ENCODE peak calls at places on chromosomes 16 and 17, in eight cellular contexts. S is heart left ventricle, G is NB4, I is A549, R is adrenal gland, J is GM12891, L is IMR-90, H is HepG2. V is an unnamed sample.

GRCh38 chr17:10622610-10623485 is 34.3 kb downstream of the MYH3 start:
- DNase-seq in H (no peak), G (no peak), I (no peak), L (no peak), S (no peak), J (no peak), R (no peak), V (no peak)

GRCh38 chr17:28937044-28937729 is 14.1 kb downstream of the PHF12 start:
- DNase-seq in L (peak), S (no peak), G (peak), J (no peak), H (peak), R (no peak), I (no peak), V (no peak)

GRCh38 chr17:42378597-42379594 is 9.3 kb downstream of the STAT3 start:
- DNase-seq in H (no peak), G (no peak), I (no peak), S (no peak), L (peak), J (no peak), R (peak), V (no peak)

GRCh38 chr17:51640108-51640622 is 379.8 kb downstream of the UTP18 start:
- DNase-seq in H (peak), G (peak), R (no peak), I (peak), L (no peak), J (peak), S (no peak), V (no peak)

GRCh38 chr17:2181206-2181983 is 122.2 kb downstream of the SMG6 start:
- DNase-seq in S (peak), I (no peak), R (peak), L (peak), G (no peak), J (no peak), H (no peak), V (no peak)

GRCh38 chr17:83203073-83203471 is 123.7 kb downstream of the METRNL start:
- DNase-seq in H (peak), S (peak), I (no peak), L (peak), R (peak), J (no peak), G (peak), V (peak)

GRCh38 chr16:24837969-24838368 is 7.8 kb upstream of the SLC5A11 start:
- DNase-seq in S (no peak), I (no peak), H (no peak), L (no peak), G (no peak), J (no peak), R (peak), V (no peak)

GRCh38 chr16:84832488-84833141 is 12.8 kb downstream of the CRISPLD2 start:
- DNase-seq in S (peak), R (peak), L (peak), I (no peak), J (no peak), H (no peak), G (peak), V (peak)

GRCh38 chr17:77408284-77408683 is 267.5 kb downstream of the SEC14L1 start:
- DNase-seq in R (no peak), S (no peak), I (no peak), L (no peak), G (no peak), H (no peak), J (no peak), V (no peak)

GRCh38 chr16:15708096-15708495 is 58.1 kb downstream of the NDE1 start:
- DNase-seq in S (no peak), I (no peak), R (peak), L (peak), G (no peak), H (no peak), J (no peak), V (no peak)

GRCh38 chr17:3033248-3033640 is 30.2 kb downstream of the OR1D5 start:
- DNase-seq in R (peak), J (no peak), I (no peak), L (no peak), H (no peak), G (no peak), S (no peak), V (no peak)

GRCh38 chr16:24539850-24540484 is 601 bp downstream of the RBBP6 start:
- DNase-seq in G (no peak), H (no peak), S (peak), J (peak), L (peak), R (no peak), I (peak), V (peak)

GRCh38 chr16:72317378-72317777 is 145.4 kb upstream of the PMFBP1 start:
- DNase-seq in G (no peak), I (no peak), S (no peak), H (no peak), J (no peak), R (no peak), L (peak), V (no peak)

GRCh38 chr17:17780941-17781590 is 55.7 kb downstream of the SREBF1 start:
- DNase-seq in G (peak), S (no peak), I (peak), R (peak), L (peak), H (no peak), J (no peak), V (peak)

GRCh38 chr17:72987166-72987565 is 105.3 kb downstream of the SLC39A11 start:
- DNase-seq in H (no peak), R (no peak), L (no peak), J (no peak), G (no peak), S (no peak), I (no peak), V (no peak)

GRCh38 chr17:59519132-59519531 is 46.3 kb upstream of the DHX40 start:
- DNase-seq in G (no peak), L (no peak), S (no peak), R (no peak), J (no peak), I (no peak), H (no peak), V (no peak)

GRCh38 chr17:48113201-48113676 is 5.7 kb downstream of the SNX11 start:
- DNase-seq in R (no peak), G (peak), I (no peak), S (no peak), H (no peak), L (no peak), J (peak), V (no peak)

GRCh38 chr16:49513040-49513439 is 139.4 kb downstream of the C16orf78 start:
- DNase-seq in L (no peak), J (no peak), I (peak), S (no peak), G (peak), R (peak), H (no peak), V (no peak)

GRCh38 chr17:41965694-41966375 is 760 bp upstream of the CNP start:
- DNase-seq in H (peak), I (peak), J (no peak), R (peak), L (peak), S (peak), G (no peak), V (peak)

GRCh38 chr16:68022278-68022727 is 729 bp downstream of the DDX28 start:
- DNase-seq in J (no peak), L (no peak), H (no peak), S (no peak), G (no peak), R (no peak), I (no peak), V (no peak)

GRCh38 chr17:47966079-47966519 is 4.8 kb upstream of the CDK5RAP3 start:
- DNase-seq in R (no peak), H (peak), L (no peak), G (no peak), I (peak), S (no peak), J (no peak), V (no peak)

GRCh38 chr17:42403150-42403549 is 14.9 kb upstream of the STAT3 start:
- DNase-seq in H (no peak), I (no peak), G (peak), S (no peak), L (no peak), J (no peak), R (no peak), V (peak)

GRCh38 chr17:59762022-59762825 is 54.8 kb downstream of the VMP1 start:
- DNase-seq in G (peak), S (no peak), R (no peak), H (no peak), J (no peak), L (peak), I (peak), V (no peak)

GRCh38 chr16:58129097-58129936 is at the start of gene CFAP20:
- DNase-seq in J (peak), G (peak), S (peak), H (peak), I (peak), R (peak), L (peak), V (peak)
- TF ChIP-seq POLR2A in J (peak), G (peak), S (peak), H (peak), I (peak), R (peak), L (peak), V (no peak)

GRCh38 chr17:35875439-35876139 is 4.6 kb downstream of the CCL5 start:
- DNase-seq in R (peak), L (no peak), I (no peak), G (no peak), S (no peak), H (peak), J (no peak), V (no peak)

GRCh38 chr17:35877345-35878029 is 2.7 kb downstream of the CCL5 start:
- DNase-seq in S (no peak), G (no peak), I (no peak), L (no peak), H (no peak), J (no peak), R (no peak), V (no peak)

GRCh38 chr17:35878361-35878760 is 1.8 kb downstream of the CCL5 start:
- DNase-seq in G (peak), L (no peak), R (no peak), S (no peak), J (no peak), I (no peak), H (no peak), V (no peak)

DNA sequence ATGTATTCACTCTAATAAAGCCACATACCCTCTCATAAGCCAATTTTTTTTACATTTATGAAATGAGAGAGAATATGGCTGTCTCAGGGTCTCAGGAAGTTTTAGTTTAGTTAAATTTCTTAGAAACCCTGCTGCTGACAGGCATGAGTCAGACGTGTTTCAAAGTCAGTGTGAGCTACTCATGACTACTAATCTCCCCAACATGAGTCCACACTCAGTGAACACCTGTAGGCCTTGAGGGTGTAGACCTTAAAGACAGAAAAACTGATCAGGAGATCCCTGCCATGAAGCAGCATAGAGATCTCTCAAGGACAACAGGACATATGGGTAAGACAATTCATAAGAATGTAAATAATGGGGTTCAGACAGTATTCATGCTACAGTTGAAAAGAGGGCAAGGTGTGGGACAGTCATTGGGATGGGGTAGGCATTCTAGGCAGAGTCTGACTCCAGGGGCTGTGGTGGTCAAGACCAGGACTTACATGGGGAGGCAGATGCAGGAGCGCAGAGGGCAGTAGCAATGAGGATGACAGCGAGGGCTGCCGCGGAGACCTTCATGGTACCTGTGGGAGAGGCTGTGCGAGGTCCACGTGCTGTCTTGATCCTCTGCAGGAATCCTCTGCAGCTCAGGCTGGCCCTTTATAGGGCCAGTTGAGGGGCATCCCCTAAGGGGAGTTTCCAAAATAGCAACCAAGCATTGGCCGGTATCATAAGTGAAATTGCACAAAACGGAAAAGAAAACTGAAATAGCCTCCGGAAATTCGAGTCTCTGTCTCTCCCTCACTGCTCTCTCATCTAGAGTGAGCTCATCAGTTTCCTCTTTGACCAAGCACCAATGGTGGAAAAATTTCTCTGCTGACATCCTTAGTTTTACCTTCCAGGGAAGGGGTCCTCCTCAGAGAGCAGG is at the start of gene CCL5:
- DNase-seq in L (peak), G (peak), I (no peak), S (no peak), H (no peak), J (peak), R (no peak), V (no peak)
- TF ChIP-seq POLR2A in L (no peak), G (peak), I (no peak), S (no peak), H (no peak), J (peak), R (no peak), V (no peak)

GRCh38 chr17:44108440-44109311 is 14.8 kb downstream of the HDAC5 start:
- DNase-seq in L (peak), G (no peak), R (peak), S (peak), J (no peak), I (peak), H (peak), V (peak)
- TF ChIP-seq POLR2A in L (peak), G (no peak), R (no peak), S (peak), J (no peak), I (no peak), H (peak), V (no peak)

GRCh38 chr16:88809068-88809675 is 2.6 kb downstream of the APRT start:
- DNase-seq in R (no peak), J (no peak), H (no peak), L (no peak), I (peak), S (no peak), G (peak), V (no peak)
- TF ChIP-seq POLR2A in R (no peak), J (peak), H (peak), L (no peak), I (peak), S (no peak), G (peak), V (no peak)

DNA sequence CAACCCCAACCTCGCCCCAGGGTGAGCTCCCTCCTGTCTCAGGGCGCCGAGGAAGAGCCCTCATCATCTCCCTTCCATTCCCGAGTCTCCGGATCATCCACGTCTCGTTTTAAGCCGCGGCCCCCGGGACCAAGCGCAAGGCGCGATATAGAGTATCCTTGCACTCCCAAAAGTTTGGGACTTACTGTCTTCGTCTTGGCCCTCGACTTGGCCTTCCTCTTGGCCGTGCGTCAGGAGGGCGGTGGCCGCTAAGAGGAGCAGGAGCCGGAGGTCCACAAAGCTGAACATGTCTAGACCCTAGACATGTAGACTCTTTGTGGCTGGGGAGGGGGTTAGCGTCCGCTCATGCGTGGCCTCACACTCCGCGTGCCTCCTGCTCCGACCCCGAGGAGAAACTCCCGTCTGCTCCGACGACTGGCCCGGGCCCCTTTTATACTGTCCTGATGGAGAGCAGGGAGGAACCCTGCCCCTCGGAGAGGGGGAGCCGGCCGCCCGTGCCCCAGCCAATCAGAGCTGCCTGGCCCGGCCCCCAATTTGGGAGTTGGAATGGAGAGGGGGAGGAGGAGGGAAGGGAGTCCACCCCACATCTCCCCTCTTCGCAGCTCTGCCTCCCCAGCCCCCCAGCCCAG is at the start of gene COL1A1:
- DNase-seq in H (no peak), R (peak), G (no peak), I (no peak), L (peak), J (no peak), S (peak), V (peak)
- TF ChIP-seq POLR2A in H (no peak), R (peak), G (no peak), I (no peak), L (peak), J (no peak), S (peak), V (peak)

GRCh38 chr16:63188076-63188771 is 1152.0 kb upstream of the CDH8 start:
- DNase-seq in G (no peak), I (no peak), H (no peak), R (no peak), S (no peak), L (no peak), J (no peak), V (no peak)
- TF ChIP-seq POLR2A in G (no peak), I (no peak), H (no peak), R (no peak), S (no peak), L (no peak), J (no peak), V (no peak)

GRCh38 chr16:96935-97381 is 18.9 kb downstream of the MPG start:
- DNase-seq in S (peak), J (peak), L (peak), G (peak), I (peak), H (peak), R (peak), V (peak)
- TF ChIP-seq POLR2A in S (no peak), J (no peak), L (peak), G (no peak), I (no peak), H (no peak), R (no peak), V (no peak)